ENCODE peak calls at places on chromosomes 11 and 22, in four cellular contexts. A is sciatic nerve; R is activated T-cell treated with anti-CD3 and anti-CD28 coated beads, Interleukin-2, amount 50 U/mL, for 24 hours; Q is B cell. B is an unnamed sample.

GRCh38 chr11:118076754-118077281 is at the start of gene TMPRSS4:
- DNase-seq in A (no peak), Q (no peak), R (no peak), B (peak)

GRCh38 chr11:12840871-12841516 is 166.8 kb downstream of the TEAD1 start:
- DNase-seq in Q (no peak), A (no peak), R (no peak), B (no peak)

GRCh38 chr11:127273593-127274327 is 273.2 kb upstream of the KIRREL3 start:
- DNase-seq in R (no peak), Q (no peak), A (no peak), B (no peak)

GRCh38 chr11:77107950-77108349 is 5.3 kb downstream of the OMP start:
- DNase-seq in Q (no peak), A (peak), R (no peak), B (peak)

GRCh38 chr11:125995313-125995712 is 49.5 kb downstream of the VSIG10L2 start:
- DNase-seq in Q (no peak), A (no peak), R (peak), B (no peak)

GRCh38 chr22:49960967-49961600 is 512 bp downstream of the PIM3 start:
- DNase-seq in Q (no peak), A (peak), R (no peak), B (peak)

GRCh38 chr11:69044111-69045013 is 4.4 kb upstream of the TPCN2 start:
- DNase-seq in R (no peak), A (peak), Q (no peak), B (peak)

GRCh38 chr11:62143727-62144126 is 19.9 kb downstream of the INCENP start:
- DNase-seq in R (peak), Q (no peak), A (no peak), B (no peak)

GRCh38 chr11:59206635-59207034 is 6.1 kb downstream of the MPEG1 start:
- DNase-seq in R (no peak), A (no peak), Q (no peak), B (no peak)

GRCh38 chr22:40221055-40221414 is 43.3 kb downstream of the TNRC6B start:
- DNase-seq in R (no peak), A (no peak), Q (no peak), B (no peak)

GRCh38 chr11:130439160-130439519 is 9.3 kb upstream of the ADAMTS15 start:
- DNase-seq in Q (no peak), A (no peak), R (no peak), B (no peak)

GRCh38 chr11:4095509-4096230 is 1.1 kb downstream of the RRM1 start:
- DNase-seq in Q (peak), R (no peak), A (no peak), B (no peak)

GRCh38 chr11:7593476-7593875 is 79.7 kb downstream of the PPFIBP2 start:
- DNase-seq in A (no peak), R (no peak), Q (no peak), B (no peak)

GRCh38 chr11:132361011-132361550 is 990.7 kb downstream of the NTM start:
- DNase-seq in R (no peak), A (no peak), Q (no peak), B (no peak)

GRCh38 chr11:45264839-45265515 is 21.2 kb downstream of the SYT13 start:
- DNase-seq in A (no peak), Q (no peak), R (no peak), B (no peak)

GRCh38 chr11:59010693-59011092 is 71.4 kb downstream of the GLYATL1 start:
- DNase-seq in Q (no peak), R (no peak), A (no peak), B (no peak)

GRCh38 chr22:28442951-28443876 is 236.4 kb downstream of the TTC28 start:
- DNase-seq in R (peak), Q (no peak), A (peak), B (no peak)

GRCh38 chr11:8068605-8069221 is 12.3 kb upstream of the TUB start:
- DNase-seq in Q (no peak), A (peak), R (no peak), B (peak)

GRCh38 chr11:57311109-57311936 is 13.4 kb downstream of the TNKS1BP1 start:
- DNase-seq in R (peak), Q (peak), A (peak), B (peak)

GRCh38 chr22:17699696-17700330 is 61.3 kb downstream of the BCL2L13 start:
- DNase-seq in Q (no peak), A (no peak), R (no peak), B (no peak)

GRCh38 chr22:48491451-48491941 is 1336.2 kb downstream of the BRD1 start:
- DNase-seq in A (no peak), Q (no peak), R (no peak), B (peak)

GRCh38 chr11:88338223-88338661 is 706 bp upstream of the CTSC start:
- DNase-seq in A (peak), R (peak), Q (peak), B (peak)

GRCh38 chr11:12989428-12990242 is 19.5 kb upstream of the RASSF10 start:
- DNase-seq in R (no peak), A (no peak), Q (no peak), B (no peak)

GRCh38 chr22:23498811-23499798 is 81.0 kb downstream of the IGLL1 start:
- DNase-seq in A (no peak), R (peak), Q (no peak), B (no peak)

GRCh38 chr22:43393132-43393844 is 18.5 kb upstream of the MPPED1 start:
- DNase-seq in A (no peak), Q (no peak), R (no peak), B (no peak)

GRCh38 chr22:22786301-22787115 is 101.1 kb upstream of the IGLL5 start:
- DNase-seq in A (no peak), Q (no peak), R (no peak), B (no peak)

GRCh38 chr11:106395716-106396349 is 318.4 kb downstream of the AASDHPPT start:
- DNase-seq in Q (no peak), R (no peak), A (no peak), B (no peak)

GRCh38 chr11:10305262-10305963 is 540 bp downstream of the ADM start:
- DNase-seq in A (no peak), R (peak), Q (peak), B (peak)

GRCh38 chr22:44646141-44646540 is 55.9 kb upstream of the PRR5 start:
- DNase-seq in R (no peak), A (no peak), Q (no peak), B (no peak)

GRCh38 chr11:61683961-61684869 is 4.0 kb downstream of the DAGLA start:
- DNase-seq in A (no peak), Q (no peak), R (no peak), B (no peak)

B was measured in Peyer's patch.